ENCODE peak calls at places on chromosomes 13 and 19, in four cellular contexts. K is IMR-90, P is mesendoderm, W is H1. B is an unnamed sample.

GRCh38 chr19:39031368-39032163 is 783 bp downstream of the FBXO27 start:
- DNase-seq in K (no peak), P (peak), W (peak), B (peak)

GRCh38 chr13:84606616-84607015 is 724.3 kb upstream of the SLITRK1 start:
- DNase-seq in K (no peak), P (no peak), W (no peak), B (no peak)

GRCh38 chr13:45817833-45818232 is 33.7 kb downstream of the SIAH3 start:
- DNase-seq in K (no peak), P (peak), W (no peak), B (no peak)

GRCh38 chr13:71864981-71865857 is 1.8 kb downstream of the DACH1 start:
- DNase-seq in K (no peak), P (peak), W (peak), B (peak)

GRCh38 chr19:23800281-23800680 is 41.6 kb upstream of the ZNF681 start:
- DNase-seq in K (no peak), P (no peak), W (no peak), B (no peak)

GRCh38 chr19:45779231-45780145 is 2.8 kb downstream of the DMPK start:
- DNase-seq in K (no peak), P (peak), W (peak), B (peak)

GRCh38 chr13:95385808-95386207 is 84.6 kb upstream of the ABCC4 start:
- DNase-seq in K (no peak), P (no peak), W (no peak), B (no peak)

GRCh38 chr13:96552523-96552922 is 441.8 kb downstream of the OXGR1 start:
- DNase-seq in K (no peak), P (no peak), W (no peak), B (no peak)

GRCh38 chr13:75120071-75120470 is 361.9 kb downstream of the TBC1D4 start:
- DNase-seq in K (no peak), P (no peak), W (no peak), B (no peak)

GRCh38 chr19:13825489-13826475 is 30.5 kb downstream of the ZSWIM4 start:
- DNase-seq in K (no peak), P (peak), W (peak), B (peak)

GRCh38 chr13:21020581-21020980 is 40.8 kb downstream of the LATS2 start:
- DNase-seq in K (no peak), P (no peak), W (no peak), B (peak)

GRCh38 chr19:18254546-18255500 is 19.4 kb downstream of the IQCN start:
- DNase-seq in K (no peak), P (no peak), W (peak), B (peak)

GRCh38 chr13:71514900-71515598 is 352.0 kb downstream of the DACH1 start:
- DNase-seq in K (no peak), P (no peak), W (no peak), B (no peak)

GRCh38 chr13:45136741-45137500 is 16.6 kb downstream of the GTF2F2 start:
- DNase-seq in K (no peak), P (no peak), W (no peak), B (no peak)

GRCh38 chr13:39037410-39037879 is 444 bp downstream of the PROSER1 start:
- DNase-seq in K (no peak), P (no peak), W (no peak), B (no peak)

GRCh38 chr13:110524484-110525254 is 36.9 kb downstream of the RAB20 start:
- DNase-seq in K (no peak), P (no peak), W (no peak), B (no peak)

GRCh38 chr19:41245779-41246297 is 18.3 kb upstream of the HNRNPUL1 start:
- DNase-seq in K (no peak), P (no peak), W (no peak), B (no peak)

GRCh38 chr13:106184778-106185177 is 350.7 kb downstream of the EFNB2 start:
- DNase-seq in K (no peak), P (peak), W (no peak), B (no peak)

GRCh38 chr19:16605115-16605514 is 22.9 kb downstream of the MED26 start:
- DNase-seq in K (no peak), P (no peak), W (no peak), B (no peak)

GRCh38 chr13:27481766-27482165 is 31.4 kb upstream of the MTIF3 start:
- DNase-seq in K (peak), P (peak), W (peak), B (peak)

GRCh38 chr13:84037937-84038464 is 155.7 kb upstream of the SLITRK1 start:
- DNase-seq in K (no peak), P (peak), W (no peak), B (no peak)

DNA sequence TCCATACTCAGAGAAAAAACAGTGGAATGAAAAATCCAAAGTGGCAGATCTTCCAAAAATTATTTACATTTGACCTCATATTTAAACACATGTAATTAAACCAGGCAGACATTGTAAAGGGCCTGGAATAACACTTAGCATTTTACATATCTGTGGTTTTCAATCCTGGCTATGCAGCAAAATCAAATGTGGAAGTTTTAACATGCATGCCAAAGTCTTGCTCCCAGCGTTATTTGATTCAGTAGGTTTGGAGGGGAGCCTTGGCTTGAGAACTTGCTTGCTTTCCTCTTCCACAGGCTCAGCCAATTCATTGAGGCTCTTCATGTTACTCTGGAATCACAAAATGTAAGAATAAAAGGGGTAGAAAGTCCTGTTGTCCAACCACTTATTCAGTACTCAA is 42.5 kb upstream of the INTS6 start:
- DNase-seq in K (no peak), P (no peak), W (no peak), B (no peak)
- H4K5ac ChIP-seq in K (no peak), P (no peak), W (no peak), B (no peak)

GRCh38 chr19:4966591-4966990 is 2.3 kb upstream of the KDM4B start:
- DNase-seq in K (no peak), P (no peak), W (no peak), B (no peak)

GRCh38 chr19:4969772-4970531 is 1.0 kb downstream of the KDM4B start:
- DNase-seq in K (no peak), P (no peak), W (peak), B (no peak)

GRCh38 chr19:4969292-4969771 is 419 bp downstream of the KDM4B start:
- DNase-seq in K (no peak), P (no peak), W (no peak), B (no peak)

GRCh38 chr19:4968462-4969291 is at the start of gene KDM4B:
- DNase-seq in K (peak), P (peak), W (peak), B (peak)

GRCh38 chr19:4967738-4968461 is 1.0 kb upstream of the KDM4B start:
- DNase-seq in K (no peak), P (no peak), W (no peak), B (no peak)
- H2BK120ac ChIP-seq in K (peak), P (no peak), W (no peak), B (no peak)

GRCh38 chr13:36536546-36536945 is 104.3 kb downstream of the CCNA1 start:
- DNase-seq in K (no peak), P (no peak), W (no peak), B (no peak)
- H4K5ac ChIP-seq in K (no peak), P (no peak), W (no peak), B (no peak)

DNA sequence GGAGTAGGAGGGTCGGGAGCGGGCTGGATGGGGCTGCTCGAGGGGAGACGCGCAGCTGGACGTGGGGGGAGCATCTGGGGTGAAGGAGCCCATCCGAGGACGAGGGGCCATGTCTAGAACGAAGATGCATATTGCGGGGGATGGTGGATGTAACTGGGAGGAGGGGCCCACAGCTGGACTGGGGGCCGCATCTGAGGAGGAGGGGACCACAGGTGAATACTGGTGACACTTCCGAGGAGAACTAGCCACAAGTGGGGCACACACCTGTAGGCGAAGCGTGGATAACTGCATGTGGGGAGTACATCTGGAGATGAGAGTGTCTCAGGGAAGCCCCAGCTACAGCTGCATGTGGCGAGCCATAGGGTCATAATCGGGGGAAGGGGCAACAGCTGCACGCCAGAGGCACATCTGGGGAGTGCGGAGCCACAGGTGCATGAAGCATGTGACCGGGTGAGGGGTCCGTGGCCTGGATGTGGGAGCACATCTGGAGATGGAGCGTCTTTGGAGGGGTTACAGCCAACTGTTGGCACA is 402 bp downstream of the ZSWIM9 start:
- DNase-seq in K (no peak), P (peak), W (no peak), B (peak)
- H2BK120ac ChIP-seq in K (no peak), P (no peak), W (no peak), B (no peak)

GRCh38 chr19:50205681-50206138 is 2.3 kb downstream of the MYH14 start:
- DNase-seq in K (no peak), P (no peak), W (peak), B (peak)

GRCh38 chr19:50207730-50208129 is 4.3 kb downstream of the MYH14 start:
- DNase-seq in K (no peak), P (no peak), W (no peak), B (no peak)

GRCh38 chr19:50206191-50206590 is 2.8 kb downstream of the MYH14 start:
- DNase-seq in K (no peak), P (no peak), W (no peak), B (no peak)

GRCh38 chr19:50210425-50210824 is 7.0 kb downstream of the MYH14 start:
- DNase-seq in K (no peak), P (no peak), W (no peak), B (no peak)

GRCh38 chr19:50209131-50209530 is 5.7 kb downstream of the MYH14 start:
- DNase-seq in K (no peak), P (no peak), W (no peak), B (no peak)
- H4K5ac ChIP-seq in K (no peak), P (no peak), W (no peak), B (no peak)

GRCh38 chr19:11164278-11164677 is 8.7 kb upstream of the SPC24 start:
- DNase-seq in K (no peak), P (no peak), W (no peak), B (no peak)

GRCh38 chr19:11164879-11165406 is 9.4 kb upstream of the SPC24 start:
- DNase-seq in K (peak), P (no peak), W (no peak), B (no peak)

GRCh38 chr19:11168568-11168967 is 13.0 kb upstream of the SPC24 start:
- DNase-seq in K (peak), P (no peak), W (no peak), B (no peak)

GRCh38 chr19:11165486-11166030 is 10.0 kb upstream of the SPC24 start:
- DNase-seq in K (no peak), P (no peak), W (no peak), B (no peak)

DNA sequence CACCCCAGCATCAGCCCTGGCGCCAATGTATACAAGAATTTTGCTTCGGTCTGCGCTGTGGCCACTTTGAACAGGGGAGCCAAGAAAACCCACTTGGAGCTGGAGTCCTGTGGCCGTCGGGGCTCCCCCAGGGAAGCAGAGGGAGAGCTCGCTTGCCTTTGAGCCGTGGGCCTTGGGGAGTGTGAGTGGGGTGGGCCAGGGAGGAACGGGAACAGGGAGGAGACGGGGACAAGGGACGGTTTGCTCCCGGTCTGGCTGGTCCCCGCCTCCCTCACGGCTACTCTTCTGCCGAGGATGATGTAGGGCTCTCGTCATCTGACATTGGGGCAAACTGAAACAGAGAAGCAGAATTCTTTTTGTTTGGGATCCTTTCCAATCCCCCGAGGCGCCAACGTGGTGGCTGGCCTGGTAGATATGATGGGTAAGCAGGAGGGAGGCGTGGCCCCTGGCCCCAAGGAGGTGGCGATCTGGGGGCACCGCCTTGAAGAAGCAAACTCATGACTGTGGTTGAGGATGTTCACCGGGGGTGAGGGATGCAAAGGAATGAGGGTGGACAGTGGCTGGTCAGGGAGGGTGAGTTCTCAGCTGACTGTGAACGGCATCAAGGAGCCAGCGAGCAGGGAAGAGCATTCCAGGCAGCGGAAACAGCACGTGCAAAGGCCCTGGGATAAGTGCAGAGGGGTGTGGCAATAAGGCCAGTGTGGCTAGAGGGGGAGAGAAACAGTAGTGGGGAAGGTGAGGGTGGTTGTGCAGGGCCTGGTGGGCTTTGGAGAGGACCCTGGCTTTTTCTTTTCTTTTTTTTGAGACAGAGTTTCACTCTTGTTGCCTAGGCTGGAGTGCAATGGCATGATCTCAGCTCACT is 10.9 kb upstream of the SPC24 start:
- DNase-seq in K (no peak), P (no peak), W (no peak), B (no peak)
- H2BK120ac ChIP-seq in K (peak), P (no peak), W (no peak), B (no peak)

B was measured in H9.